ENCODE peak calls at places on chromosomes 6 and 20, in nine cellular contexts. L, F, K, Y, R, I, A, V and M are unnamed samples.

GRCh38 chr6:89375427-89375868 is 22.9 kb upstream of the UBE2J1 start:
- DNase-seq in L (peak; percentile 57), F (no peak), K (peak; percentile 5), Y (peak; percentile 90), R (peak; percentile 82), I (peak; percentile 58), A (peak; percentile 98), V (no peak), M (peak; percentile 35)

GRCh38 chr6:22621701-22622100 is 52.3 kb downstream of the HDGFL1 start:
- DNase-seq in L (no peak), F (no peak), K (no peak), Y (no peak), R (no peak), I (no peak), A (no peak), V (no peak), M (no peak)

GRCh38 chr20:4147319-4147718 is 132.0 kb upstream of the RNF24 start:
- DNase-seq in L (no peak), F (peak; percentile 7), K (no peak), Y (no peak), R (no peak), I (no peak), A (no peak), V (no peak), M (no peak)

GRCh38 chr20:53723621-53724020 is 130.0 kb upstream of the ZNF217 start:
- DNase-seq in L (no peak), F (no peak), K (no peak), Y (no peak), R (no peak), I (no peak), A (no peak), V (no peak), M (no peak)

GRCh38 chr6:10759312-10759839 is 11.8 kb downstream of the TMEM14B start:
- DNase-seq in L (no peak), F (peak; percentile 99), K (peak; percentile 98), Y (peak; percentile 74), R (peak; percentile 40), I (peak; percentile 8), A (no peak), V (no peak), M (no peak)

GRCh38 chr20:35344354-35344837 is 52.2 kb upstream of the FAM83C start:
- DNase-seq in L (no peak), F (peak; percentile 86), K (peak; percentile 93), Y (no peak), R (no peak), I (no peak), A (peak; percentile 98), V (no peak), M (no peak)

GRCh38 chr6:150667977-150668716 is 68.5 kb downstream of the PLEKHG1 start:
- DNase-seq in L (no peak), F (peak; percentile 38), K (peak; percentile 88), Y (no peak), R (peak; percentile 93), I (no peak), A (peak; percentile 68), V (peak; percentile 51), M (peak; percentile 70)

GRCh38 chr6:167219967-167220512 is 62.3 kb upstream of the GPR31 start:
- DNase-seq in L (no peak), F (no peak), K (no peak), Y (no peak), R (no peak), I (no peak), A (no peak), V (peak; percentile 37), M (no peak)

GRCh38 chr6:131949615-131949908 is 1.6 kb downstream of the CCN2 start:
- DNase-seq in L (no peak), F (no peak), K (peak; percentile 93), Y (no peak), R (no peak), I (no peak), A (no peak), V (no peak), M (no peak)

GRCh38 chr6:16635810-16636602 is 125.3 kb downstream of the ATXN1 start:
- DNase-seq in L (no peak), F (peak; percentile 80), K (peak; percentile 67), Y (no peak), R (no peak), I (no peak), A (no peak), V (no peak), M (no peak)